ENCODE peak calls at places on chromosomes 13 and 19, in four cellular contexts. One of them, this sample, is unnamed.

GRCh38 chr19:43725468-43725867 is 9.6 kb downstream of the IRGC start:
- DNase-seq in CD8-positive, alpha-beta memory T cell: no peak
- DNase-seq in effector memory CD4-positive, alpha-beta T cell: no peak
- DNase-seq in uterus: no peak
- DNase-seq in this sample: peak

GRCh38 chr19:34994643-34995471 is 5.3 kb upstream of the GRAMD1A start:
- DNase-seq in CD8-positive, alpha-beta memory T cell: no peak
- DNase-seq in effector memory CD4-positive, alpha-beta T cell: no peak
- DNase-seq in uterus: no peak
- DNase-seq in this sample: no peak

GRCh38 chr19:11090264-11091032 is 1.2 kb downstream of the LDLR start:
- DNase-seq in CD8-positive, alpha-beta memory T cell: peak
- DNase-seq in effector memory CD4-positive, alpha-beta T cell: peak
- DNase-seq in uterus: peak
- DNase-seq in this sample: peak

GRCh38 chr19:54128796-54129616 is 8.6 kb upstream of the CNOT3 start:
- DNase-seq in CD8-positive, alpha-beta memory T cell: no peak
- DNase-seq in effector memory CD4-positive, alpha-beta T cell: no peak
- DNase-seq in uterus: no peak
- DNase-seq in this sample: no peak

GRCh38 chr19:33644284-33644836 is 22.6 kb downstream of the CHST8 start:
- DNase-seq in CD8-positive, alpha-beta memory T cell: no peak
- DNase-seq in effector memory CD4-positive, alpha-beta T cell: no peak
- DNase-seq in uterus: no peak
- DNase-seq in this sample: no peak

GRCh38 chr19:44960906-44961734 is 5.9 kb downstream of the CLPTM1 start:
- DNase-seq in CD8-positive, alpha-beta memory T cell: no peak
- DNase-seq in effector memory CD4-positive, alpha-beta T cell: no peak
- DNase-seq in uterus: no peak
- DNase-seq in this sample: no peak

GRCh38 chr13:86757236-86757978 is 913.8 kb upstream of the SLITRK5 start:
- DNase-seq in CD8-positive, alpha-beta memory T cell: peak
- DNase-seq in effector memory CD4-positive, alpha-beta T cell: peak
- DNase-seq in uterus: no peak
- DNase-seq in this sample: no peak

GRCh38 chr19:29671393-29672076 is 6.3 kb downstream of the PLEKHF1 start:
- DNase-seq in CD8-positive, alpha-beta memory T cell: peak
- DNase-seq in effector memory CD4-positive, alpha-beta T cell: peak
- DNase-seq in uterus: peak
- DNase-seq in this sample: peak

GRCh38 chr19:16328824-16329482 is 4.3 kb downstream of the KLF2 start:
- DNase-seq in CD8-positive, alpha-beta memory T cell: peak
- DNase-seq in effector memory CD4-positive, alpha-beta T cell: peak
- DNase-seq in uterus: no peak
- DNase-seq in this sample: no peak

GRCh38 chr19:48656840-48657474 is 11.0 kb upstream of the CA11 start:
- DNase-seq in CD8-positive, alpha-beta memory T cell: no peak
- DNase-seq in effector memory CD4-positive, alpha-beta T cell: no peak
- DNase-seq in uterus: no peak
- DNase-seq in this sample: no peak

GRCh38 chr13:23323946-23324709 is 109.4 kb downstream of the SACS start:
- DNase-seq in CD8-positive, alpha-beta memory T cell: no peak
- DNase-seq in effector memory CD4-positive, alpha-beta T cell: no peak
- DNase-seq in uterus: no peak
- DNase-seq in this sample: no peak

GRCh38 chr13:107289540-107289939 is 721.6 kb upstream of the ARGLU1 start:
- DNase-seq in CD8-positive, alpha-beta memory T cell: no peak
- DNase-seq in effector memory CD4-positive, alpha-beta T cell: no peak
- DNase-seq in uterus: no peak
- DNase-seq in this sample: no peak

GRCh38 chr19:15074371-15074770 is 7.6 kb upstream of the OR1I1 start:
- DNase-seq in CD8-positive, alpha-beta memory T cell: no peak
- DNase-seq in effector memory CD4-positive, alpha-beta T cell: no peak
- DNase-seq in uterus: no peak
- DNase-seq in this sample: no peak

GRCh38 chr19:9793051-9793591 is 24.6 kb upstream of the ZNF846 start:
- DNase-seq in CD8-positive, alpha-beta memory T cell: peak
- DNase-seq in effector memory CD4-positive, alpha-beta T cell: peak
- DNase-seq in uterus: peak
- DNase-seq in this sample: no peak

GRCh38 chr19:14091086-14091884 is 734 bp upstream of the SAMD1 start:
- DNase-seq in CD8-positive, alpha-beta memory T cell: no peak
- DNase-seq in effector memory CD4-positive, alpha-beta T cell: no peak
- DNase-seq in uterus: peak
- DNase-seq in this sample: no peak

GRCh38 chr19:49637865-49638350 is 2.0 kb downstream of the RRAS start:
- DNase-seq in CD8-positive, alpha-beta memory T cell: no peak
- DNase-seq in effector memory CD4-positive, alpha-beta T cell: no peak
- DNase-seq in uterus: peak
- DNase-seq in this sample: no peak

GRCh38 chr13:114124921-114125320 is 7.5 kb downstream of the RASA3 start:
- DNase-seq in CD8-positive, alpha-beta memory T cell: peak
- DNase-seq in effector memory CD4-positive, alpha-beta T cell: peak
- DNase-seq in uterus: no peak
- DNase-seq in this sample: no peak

GRCh38 chr19:6464070-6464873 is at the start of gene CRB3:
- DNase-seq in CD8-positive, alpha-beta memory T cell: no peak
- DNase-seq in effector memory CD4-positive, alpha-beta T cell: peak
- DNase-seq in uterus: no peak
- DNase-seq in this sample: no peak

GRCh38 chr13:31424130-31424729 is 224.5 kb downstream of the B3GLCT start:
- DNase-seq in CD8-positive, alpha-beta memory T cell: peak
- DNase-seq in effector memory CD4-positive, alpha-beta T cell: peak
- DNase-seq in uterus: peak
- DNase-seq in this sample: peak

GRCh38 chr19:16899566-16900075 is 10.8 kb downstream of the F2RL3 start:
- DNase-seq in CD8-positive, alpha-beta memory T cell: no peak
- DNase-seq in effector memory CD4-positive, alpha-beta T cell: no peak
- DNase-seq in uterus: no peak
- DNase-seq in this sample: no peak

GRCh38 chr19:13024126-13024957 is 29.1 kb downstream of the NFIX start:
- DNase-seq in CD8-positive, alpha-beta memory T cell: no peak
- DNase-seq in effector memory CD4-positive, alpha-beta T cell: no peak
- DNase-seq in uterus: no peak
- DNase-seq in this sample: no peak

GRCh38 chr13:23965346-23965745 is 68.0 kb upstream of the C1QTNF9B start:
- DNase-seq in CD8-positive, alpha-beta memory T cell: no peak
- DNase-seq in effector memory CD4-positive, alpha-beta T cell: no peak
- DNase-seq in uterus: no peak
- DNase-seq in this sample: no peak

DNA sequence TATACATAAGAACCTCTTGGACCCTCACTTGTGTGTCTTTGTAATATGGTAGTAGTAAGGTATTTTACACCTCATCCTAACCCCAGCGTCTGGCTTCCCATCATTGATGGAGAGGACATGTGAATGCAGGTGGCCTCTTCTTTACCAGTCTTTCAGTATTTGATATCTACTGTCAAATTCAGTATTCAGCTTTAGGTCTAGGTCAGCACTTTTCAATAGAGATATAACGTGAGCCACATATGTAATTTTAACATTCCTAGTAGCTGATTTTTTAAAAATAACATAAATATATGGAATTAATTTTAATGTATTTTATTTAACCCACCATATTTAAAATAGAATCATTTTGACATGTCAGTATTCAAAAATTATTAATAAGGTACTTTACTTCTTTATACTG is 2.9 kb downstream of the RAP2A start:
- DNase-seq in CD8-positive, alpha-beta memory T cell: no peak
- DNase-seq in effector memory CD4-positive, alpha-beta T cell: no peak
- DNase-seq in uterus: no peak
- DNase-seq in this sample: no peak
- H3K4me3 ChIP-seq in CD8-positive, alpha-beta memory T cell: no peak
- H3K4me3 ChIP-seq in effector memory CD4-positive, alpha-beta T cell: no peak
- H3K4me3 ChIP-seq in uterus: no peak
- H3K4me3 ChIP-seq in this sample: no peak

GRCh38 chr19:3283886-3284657 is 59.6 kb downstream of the CELF5 start:
- DNase-seq in CD8-positive, alpha-beta memory T cell: no peak
- DNase-seq in effector memory CD4-positive, alpha-beta T cell: no peak
- DNase-seq in uterus: no peak
- DNase-seq in this sample: no peak
- H3K4me3 ChIP-seq in CD8-positive, alpha-beta memory T cell: peak
- H3K4me3 ChIP-seq in effector memory CD4-positive, alpha-beta T cell: peak
- H3K4me3 ChIP-seq in uterus: peak
- H3K4me3 ChIP-seq in this sample: no peak

GRCh38 chr13:33250594-33250993 is 35.0 kb downstream of the STARD13 start:
- DNase-seq in CD8-positive, alpha-beta memory T cell: no peak
- DNase-seq in effector memory CD4-positive, alpha-beta T cell: no peak
- DNase-seq in uterus: no peak
- DNase-seq in this sample: no peak
- H3K4me3 ChIP-seq in CD8-positive, alpha-beta memory T cell: no peak
- H3K4me3 ChIP-seq in effector memory CD4-positive, alpha-beta T cell: no peak
- H3K4me3 ChIP-seq in uterus: no peak
- H3K4me3 ChIP-seq in this sample: no peak

DNA sequence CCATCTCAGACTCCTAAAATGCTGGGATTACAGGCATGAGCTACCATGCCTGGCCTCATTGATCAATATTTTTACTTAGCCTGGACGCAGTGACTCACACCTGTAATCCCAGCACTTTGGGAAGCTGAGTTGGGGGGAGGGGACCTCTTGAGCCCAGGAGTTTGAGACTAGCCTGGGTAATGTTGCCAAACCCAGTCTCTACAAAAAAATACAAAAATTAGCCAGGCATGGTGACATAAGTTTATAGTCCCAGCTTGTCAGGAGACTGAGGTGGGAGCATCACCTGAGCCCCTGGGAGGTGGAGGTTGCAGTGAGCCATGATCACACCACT is 1.9 kb downstream of the SAE1 start:
- DNase-seq in CD8-positive, alpha-beta memory T cell: no peak
- DNase-seq in effector memory CD4-positive, alpha-beta T cell: no peak
- DNase-seq in uterus: no peak
- DNase-seq in this sample: no peak
- H3K4me3 ChIP-seq in CD8-positive, alpha-beta memory T cell: no peak
- H3K4me3 ChIP-seq in effector memory CD4-positive, alpha-beta T cell: no peak
- H3K4me3 ChIP-seq in uterus: no peak
- H3K4me3 ChIP-seq in this sample: peak

GRCh38 chr13:21079761-21080730 is 18.7 kb upstream of the LATS2 start:
- DNase-seq in CD8-positive, alpha-beta memory T cell: no peak
- DNase-seq in effector memory CD4-positive, alpha-beta T cell: no peak
- DNase-seq in uterus: no peak
- DNase-seq in this sample: no peak
- H3K4me3 ChIP-seq in CD8-positive, alpha-beta memory T cell: no peak
- H3K4me3 ChIP-seq in effector memory CD4-positive, alpha-beta T cell: no peak
- H3K4me3 ChIP-seq in uterus: peak
- H3K4me3 ChIP-seq in this sample: no peak

GRCh38 chr19:7489609-7490044 is 792 bp upstream of the PEX11G start:
- DNase-seq in CD8-positive, alpha-beta memory T cell: no peak
- DNase-seq in effector memory CD4-positive, alpha-beta T cell: no peak
- DNase-seq in uterus: no peak
- DNase-seq in this sample: no peak
- H3K4me3 ChIP-seq in CD8-positive, alpha-beta memory T cell: no peak
- H3K4me3 ChIP-seq in effector memory CD4-positive, alpha-beta T cell: no peak
- H3K4me3 ChIP-seq in uterus: no peak
- H3K4me3 ChIP-seq in this sample: no peak

GRCh38 chr13:42859760-42860159 is 78.4 kb downstream of the FAM216B start:
- DNase-seq in CD8-positive, alpha-beta memory T cell: no peak
- DNase-seq in effector memory CD4-positive, alpha-beta T cell: no peak
- DNase-seq in uterus: no peak
- DNase-seq in this sample: no peak

GRCh38 chr13:42867232-42867631 is 85.8 kb downstream of the FAM216B start:
- DNase-seq in CD8-positive, alpha-beta memory T cell: no peak
- DNase-seq in effector memory CD4-positive, alpha-beta T cell: no peak
- DNase-seq in uterus: no peak
- DNase-seq in this sample: no peak

GRCh38 chr13:42865703-42866102 is 84.3 kb downstream of the FAM216B start:
- DNase-seq in CD8-positive, alpha-beta memory T cell: no peak
- DNase-seq in effector memory CD4-positive, alpha-beta T cell: no peak
- DNase-seq in uterus: no peak
- DNase-seq in this sample: no peak

GRCh38 chr13:42860485-42860884 is 79.1 kb downstream of the FAM216B start:
- DNase-seq in CD8-positive, alpha-beta memory T cell: no peak
- DNase-seq in effector memory CD4-positive, alpha-beta T cell: no peak
- DNase-seq in uterus: no peak
- DNase-seq in this sample: no peak

DNA sequence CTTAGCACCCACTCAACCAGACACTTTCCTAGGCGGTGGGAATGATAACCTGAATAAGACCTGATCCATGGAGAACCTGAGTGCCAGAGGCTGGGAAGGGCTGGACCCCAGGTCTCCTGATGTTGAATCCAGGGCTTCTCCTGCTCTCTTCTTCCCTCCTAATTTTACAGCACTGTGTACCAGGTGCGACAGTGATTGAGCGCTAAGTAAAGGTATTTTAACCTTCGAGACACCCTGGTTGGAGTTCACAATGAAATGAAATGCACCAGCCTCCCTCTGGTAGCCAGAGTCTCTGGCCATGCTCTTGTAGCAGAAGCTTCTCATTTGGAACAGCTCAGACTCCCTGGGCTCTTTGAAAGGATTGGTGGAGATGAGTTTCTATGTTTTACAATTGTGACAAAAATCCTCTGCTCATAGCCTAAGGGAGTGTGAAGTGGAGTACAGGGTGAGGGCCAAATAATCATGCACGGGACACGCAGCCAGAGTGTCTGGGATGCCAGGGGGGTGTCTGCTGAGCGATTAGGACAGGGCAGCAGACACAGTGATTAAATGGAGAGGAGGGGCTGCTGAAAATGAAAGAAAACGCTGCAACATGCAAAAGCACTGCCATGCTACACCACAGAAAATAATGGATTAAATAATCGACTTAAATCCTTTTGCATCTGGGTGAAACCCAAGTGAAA is 83.7 kb downstream of the FAM216B start:
- DNase-seq in CD8-positive, alpha-beta memory T cell: no peak
- DNase-seq in effector memory CD4-positive, alpha-beta T cell: no peak
- DNase-seq in uterus: no peak
- DNase-seq in this sample: no peak
- H3K4me3 ChIP-seq in CD8-positive, alpha-beta memory T cell: no peak
- H3K4me3 ChIP-seq in effector memory CD4-positive, alpha-beta T cell: no peak
- H3K4me3 ChIP-seq in uterus: no peak
- H3K4me3 ChIP-seq in this sample: no peak